ENCODE peak calls at places on chromosomes 12 and 14, in seven cellular contexts. Q is HCT116, G is lower lobe of right lung, U is astrocyte, X is Karpas-422, A is SJSA1, H is heart right ventricle. F is an unnamed sample.

GRCh38 chr12:118850244-118850825 is 131.0 kb upstream of the SRRM4 start:
- DNase-seq in G (peak; percentile 40), H (no peak), Q (peak; percentile 13), X (peak; percentile 70), U (no peak), A (no peak), F (peak; percentile 22)

GRCh38 chr12:29164477-29165163 is 15.5 kb downstream of the FAR2 start:
- DNase-seq in Q (no peak), U (peak; percentile 60), H (no peak), X (no peak), G (no peak), A (peak; percentile 67), F (peak; percentile 76)

GRCh38 chr12:91109148-91109564 is 2.1 kb downstream of the LUM start:
- DNase-seq in X (peak; percentile 85), U (peak; percentile 80), A (peak; percentile 65), G (peak; percentile 71), Q (peak; percentile 27), H (peak; percentile 58), F (peak; percentile 64)

GRCh38 chr14:32358781-32359180 is 29.7 kb downstream of the AKAP6 start:
- DNase-seq in A (no peak), G (no peak), X (no peak), H (no peak), U (no peak), Q (no peak), F (no peak)

GRCh38 chr12:89353823-89354629 is 1.7 kb upstream of the DUSP6 start:
- DNase-seq in H (peak; percentile 81), X (peak; percentile 86), U (peak; percentile 71), A (peak; percentile 85), Q (peak; percentile 73), G (peak; percentile 93), F (peak; percentile 93)

GRCh38 chr12:25054783-25055144 is 105.9 kb upstream of the BCAT1 start:
- DNase-seq in X (peak; percentile 80), U (peak; percentile 29), G (no peak), Q (no peak), A (no peak), H (no peak), F (no peak)

GRCh38 chr12:123830675-123831074 is 68.6 kb downstream of the DNAH10 start:
- DNase-seq in A (no peak), X (no peak), U (no peak), Q (no peak), G (no peak), H (no peak), F (no peak)

GRCh38 chr12:237026-237815 is 23.3 kb upstream of the SLC6A12 start:
- DNase-seq in G (no peak), Q (no peak), H (no peak), A (no peak), X (no peak), U (no peak), F (no peak)

GRCh38 chr12:43964966-43965365 is 129.1 kb downstream of the TMEM117 start:
- DNase-seq in H (no peak), U (peak; percentile 63), A (no peak), Q (no peak), G (no peak), X (no peak), F (no peak)

GRCh38 chr12:124689585-124689984 is 122.2 kb upstream of the NCOR2 start:
- DNase-seq in U (no peak), A (no peak), Q (no peak), H (no peak), X (no peak), G (no peak), F (no peak)

GRCh38 chr14:33590891-33591630 is 359.8 kb downstream of the EGLN3 start:
- DNase-seq in Q (no peak), G (no peak), H (no peak), U (peak; percentile 72), X (no peak), A (no peak), F (no peak)

GRCh38 chr12:121917950-121918678 is at the start of gene CFAP251:
- DNase-seq in Q (peak; percentile 85), X (peak; percentile 99), U (peak; percentile 53), A (no peak), H (peak; percentile 90), G (peak; percentile 100), F (peak; percentile 98)

GRCh38 chr12:27143676-27144075 is 61.3 kb upstream of the C12orf71 start:
- DNase-seq in H (no peak), U (no peak), X (no peak), A (peak; percentile 16), G (no peak), Q (no peak), F (no peak)

GRCh38 chr12:109816870-109817269 is 16.3 kb downstream of the TRPV4 start:
- DNase-seq in G (no peak), Q (no peak), H (no peak), A (no peak), U (no peak), X (no peak), F (no peak)

GRCh38 chr12:9064815-9065606 is 50.7 kb downstream of the A2M start:
- DNase-seq in A (peak; percentile 57), H (peak; percentile 71), G (peak; percentile 94), U (peak; percentile 9), X (no peak), Q (peak; percentile 71), F (no peak)

GRCh38 chr14:99546230-99546879 is 57.7 kb downstream of the CCDC85C start:
- DNase-seq in U (no peak), Q (no peak), G (no peak), A (no peak), X (no peak), H (no peak), F (no peak)

GRCh38 chr14:32007755-32008374 is 69.2 kb upstream of the ARHGAP5 start:
- DNase-seq in H (no peak), U (no peak), A (no peak), Q (no peak), G (no peak), X (no peak), F (no peak)

GRCh38 chr14:77485256-77485655 is 13.4 kb downstream of the ISM2 start:
- DNase-seq in X (no peak), U (no peak), A (no peak), Q (no peak), H (no peak), G (no peak), F (no peak)

GRCh38 chr12:15732341-15733061 is 56.7 kb downstream of the EPS8 start:
- DNase-seq in X (no peak), U (peak; percentile 77), H (no peak), Q (peak; percentile 26), A (peak; percentile 39), G (no peak), F (no peak)

GRCh38 chr14:75990297-75990696 is 4.7 kb downstream of the IFT43 start:
- DNase-seq in Q (no peak), U (no peak), A (no peak), G (no peak), X (no peak), H (no peak), F (no peak)

GRCh38 chr14:75993567-75994041 is 8.0 kb downstream of the IFT43 start:
- DNase-seq in X (peak; percentile 73), G (no peak), H (no peak), U (no peak), Q (no peak), A (no peak), F (no peak)

GRCh38 chr14:75995372-75996041 is 9.9 kb downstream of the IFT43 start:
- DNase-seq in U (no peak), A (no peak), X (no peak), Q (no peak), G (no peak), H (peak; percentile 84), F (no peak)

GRCh38 chr14:75989134-75989533 is 3.6 kb downstream of the IFT43 start:
- DNase-seq in Q (no peak), U (peak; percentile 80), H (peak; percentile 60), X (no peak), G (no peak), A (no peak), F (no peak)

DNA sequence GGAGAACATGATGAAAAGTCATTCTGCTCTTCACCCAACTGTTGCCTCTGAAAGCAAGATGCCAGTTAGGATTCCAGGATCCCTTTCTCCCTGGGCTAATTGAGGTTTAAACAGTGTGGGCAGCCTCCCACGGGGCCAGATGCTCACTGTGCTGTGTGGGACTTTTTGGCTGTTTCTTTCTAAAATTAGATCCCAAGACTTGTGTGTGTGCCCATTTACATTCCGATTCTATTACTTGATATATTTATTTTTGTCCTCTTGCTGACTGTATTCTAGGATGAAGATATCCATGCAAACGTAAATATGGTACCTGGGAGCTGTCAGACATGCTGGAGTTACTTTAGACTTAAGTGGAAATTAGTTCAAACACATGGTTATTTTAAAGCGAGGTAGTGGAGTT is 6.2 kb downstream of the IFT43 start:
- DNase-seq in H (no peak), Q (no peak), X (no peak), A (no peak), G (no peak), U (peak; percentile 53), F (no peak)
- H3K4me1 ChIP-seq in H (peaks cover 16% of the 10 kb centered on the region), Q (no peaks in the 10 kb centered on the region), X (peaks cover 17% of the 10 kb centered on the region), A (no peaks in the 10 kb centered on the region), G (peaks cover 10% of the 10 kb centered on the region), U (peaks cover 5% of the 10 kb centered on the region), F (no peaks in the 10 kb centered on the region)

DNA sequence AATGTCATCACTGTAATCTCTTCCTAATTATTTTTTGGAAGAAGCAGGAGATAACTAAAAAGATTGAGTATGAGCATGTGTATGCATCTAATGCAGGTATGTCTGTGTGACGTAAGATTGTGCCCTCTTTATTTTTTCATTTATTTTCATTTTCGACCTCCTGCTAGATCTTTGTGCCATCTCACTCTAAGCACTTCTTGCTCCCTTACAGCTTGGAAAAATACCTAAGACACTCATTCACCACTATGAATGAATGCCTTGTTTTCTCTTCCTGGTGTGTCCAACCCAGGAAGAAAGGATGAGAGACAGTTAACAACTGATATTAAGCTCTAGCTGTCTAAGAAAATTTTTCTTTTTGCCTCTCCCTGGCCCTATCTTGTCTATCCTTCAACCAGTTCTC is 76.8 kb upstream of the CISTR start:
- DNase-seq in G (no peak), Q (no peak), H (no peak), X (no peak), U (no peak), A (no peak), F (no peak)
- H3K4me1 ChIP-seq in G (no peaks in the 10 kb centered on the region), Q (peaks cover 11% of the 10 kb centered on the region), H (no peaks in the 10 kb centered on the region), X (no peaks in the 10 kb centered on the region), U (no peaks in the 10 kb centered on the region), A (peaks cover 41% of the 10 kb centered on the region), F (peaks cover 7% of the 10 kb centered on the region)

GRCh38 chr14:100648474-100649172 is 61.4 kb upstream of the BEGAIN start:
- DNase-seq in G (no peak), H (no peak), U (no peak), A (no peak), X (no peak), Q (no peak), F (no peak)

GRCh38 chr14:100644784-100645183 is 57.6 kb upstream of the BEGAIN start:
- DNase-seq in A (no peak), Q (no peak), X (no peak), G (no peak), U (no peak), H (no peak), F (no peak)

GRCh38 chr14:100645986-100646314 is 58.7 kb upstream of the BEGAIN start:
- DNase-seq in X (no peak), Q (no peak), U (no peak), H (no peak), A (no peak), G (no peak), F (no peak)

GRCh38 chr14:100644383-100644782 is 57.2 kb upstream of the BEGAIN start:
- DNase-seq in A (no peak), X (no peak), H (no peak), U (no peak), G (no peak), Q (no peak), F (no peak)

GRCh38 chr14:100645200-100645985 is 58.2 kb upstream of the BEGAIN start:
- DNase-seq in A (peak; percentile 43), U (peak; percentile 66), X (peak; percentile 88), G (peak; percentile 91), H (peak; percentile 80), Q (peak; percentile 76), F (peak; percentile 93)
- H3K4me1 ChIP-seq in A (no peaks in the 10 kb centered on the region), U (peaks cover 18% of the 10 kb centered on the region), X (no peaks in the 10 kb centered on the region), G (peaks cover 8% of the 10 kb centered on the region), H (no peaks in the 10 kb centered on the region), Q (peaks cover 8% of the 10 kb centered on the region), F (no peaks in the 10 kb centered on the region)

GRCh38 chr14:75250800-75251199 is 27.8 kb upstream of the FOS start:
- DNase-seq in X (no peak), A (no peak), U (no peak), H (no peak), Q (no peak), G (no peak), F (no peak)
- H3K4me1 ChIP-seq in X (peaks cover 20% of the 10 kb centered on the region), A (no peaks in the 10 kb centered on the region), U (no peaks in the 10 kb centered on the region), H (peaks cover 12% of the 10 kb centered on the region), Q (no peaks in the 10 kb centered on the region), G (peaks cover 16% of the 10 kb centered on the region), F (peaks cover 16% of the 10 kb centered on the region)